ENCODE peak calls at places on chromosomes 11 and 22, in six cellular contexts. One of them, this sample, is unnamed.

GRCh38 chr11:110000045-110000502 is 93.1 kb upstream of the ZC3H12C start:
- DNase-seq in Peyer's patch: no peak
- DNase-seq in K562: peak
- DNase-seq in AG04450: peak
- DNase-seq in foreskin fibroblast: peak
- DNase-seq in transverse colon: no peak
- DNase-seq in this sample: peak

GRCh38 chr11:12478743-12479142 is 101.4 kb downstream of the PARVA start:
- DNase-seq in Peyer's patch: no peak
- DNase-seq in K562: no peak
- DNase-seq in AG04450: no peak
- DNase-seq in foreskin fibroblast: peak
- DNase-seq in transverse colon: no peak
- DNase-seq in this sample: peak

GRCh38 chr11:46529928-46530574 is 63.8 kb downstream of the AMBRA1 start:
- DNase-seq in Peyer's patch: no peak
- DNase-seq in K562: no peak
- DNase-seq in AG04450: no peak
- DNase-seq in foreskin fibroblast: no peak
- DNase-seq in transverse colon: no peak
- DNase-seq in this sample: no peak

GRCh38 chr11:1739576-1739975 is 10.8 kb downstream of the IFITM10 start:
- DNase-seq in Peyer's patch: peak
- DNase-seq in K562: no peak
- DNase-seq in AG04450: no peak
- DNase-seq in foreskin fibroblast: no peak
- DNase-seq in transverse colon: no peak
- DNase-seq in this sample: no peak

GRCh38 chr11:123577081-123577598 is 77.3 kb downstream of the SCN3B start:
- DNase-seq in Peyer's patch: peak
- DNase-seq in K562: peak
- DNase-seq in AG04450: no peak
- DNase-seq in foreskin fibroblast: peak
- DNase-seq in transverse colon: peak
- DNase-seq in this sample: peak

GRCh38 chr11:7592706-7593105 is 78.9 kb downstream of the PPFIBP2 start:
- DNase-seq in Peyer's patch: no peak
- DNase-seq in K562: no peak
- DNase-seq in AG04450: no peak
- DNase-seq in foreskin fibroblast: peak
- DNase-seq in transverse colon: no peak
- DNase-seq in this sample: no peak

GRCh38 chr11:115871161-115871750 is 367.0 kb upstream of the CADM1 start:
- DNase-seq in Peyer's patch: no peak
- DNase-seq in K562: no peak
- DNase-seq in AG04450: no peak
- DNase-seq in foreskin fibroblast: no peak
- DNase-seq in transverse colon: no peak
- DNase-seq in this sample: no peak

GRCh38 chr11:693415-693831 is 1.6 kb downstream of the DEAF1 start:
- DNase-seq in Peyer's patch: no peak
- DNase-seq in K562: no peak
- DNase-seq in AG04450: no peak
- DNase-seq in foreskin fibroblast: peak
- DNase-seq in transverse colon: no peak
- DNase-seq in this sample: peak

GRCh38 chr11:76620471-76620870 is 50.1 kb downstream of the LRRC32 start:
- DNase-seq in Peyer's patch: no peak
- DNase-seq in K562: no peak
- DNase-seq in AG04450: peak
- DNase-seq in foreskin fibroblast: peak
- DNase-seq in transverse colon: no peak
- DNase-seq in this sample: no peak

GRCh38 chr11:91220476-91221202 is 997.8 kb upstream of the CHORDC1 start:
- DNase-seq in Peyer's patch: no peak
- DNase-seq in K562: no peak
- DNase-seq in AG04450: no peak
- DNase-seq in foreskin fibroblast: peak
- DNase-seq in transverse colon: no peak
- DNase-seq in this sample: no peak

GRCh38 chr22:41576877-41577276 is 12.8 kb downstream of the PMM1 start:
- DNase-seq in Peyer's patch: peak
- DNase-seq in K562: peak
- DNase-seq in AG04450: no peak
- DNase-seq in foreskin fibroblast: peak
- DNase-seq in transverse colon: peak
- DNase-seq in this sample: peak

GRCh38 chr11:17036666-17037658 is 22.7 kb upstream of the PLEKHA7 start:
- DNase-seq in Peyer's patch: no peak
- DNase-seq in K562: no peak
- DNase-seq in AG04450: no peak
- DNase-seq in foreskin fibroblast: no peak
- DNase-seq in transverse colon: peak
- DNase-seq in this sample: peak

GRCh38 chr11:95999604-96000003 is 75.7 kb upstream of the MTMR2 start:
- DNase-seq in Peyer's patch: no peak
- DNase-seq in K562: no peak
- DNase-seq in AG04450: no peak
- DNase-seq in foreskin fibroblast: no peak
- DNase-seq in transverse colon: no peak
- DNase-seq in this sample: no peak

GRCh38 chr11:95919514-95919913 is 4.4 kb downstream of the MTMR2 start:
- DNase-seq in Peyer's patch: no peak
- DNase-seq in K562: no peak
- DNase-seq in AG04450: no peak
- DNase-seq in foreskin fibroblast: no peak
- DNase-seq in transverse colon: no peak
- DNase-seq in this sample: no peak

GRCh38 chr22:24106385-24107381 is 74.6 kb upstream of the SUSD2 start:
- DNase-seq in Peyer's patch: peak
- DNase-seq in K562: no peak
- DNase-seq in AG04450: no peak
- DNase-seq in foreskin fibroblast: peak
- DNase-seq in transverse colon: peak
- DNase-seq in this sample: peak

GRCh38 chr22:19149047-19149883 is 827 bp downstream of the GSC2 start:
- DNase-seq in Peyer's patch: no peak
- DNase-seq in K562: no peak
- DNase-seq in AG04450: no peak
- DNase-seq in foreskin fibroblast: peak
- DNase-seq in transverse colon: no peak
- DNase-seq in this sample: no peak

GRCh38 chr11:117716652-117717440 is 80.2 kb downstream of the DSCAML1 start:
- DNase-seq in Peyer's patch: no peak
- DNase-seq in K562: no peak
- DNase-seq in AG04450: no peak
- DNase-seq in foreskin fibroblast: no peak
- DNase-seq in transverse colon: no peak
- DNase-seq in this sample: peak

GRCh38 chr11:114319716-114320328 is 23.6 kb downstream of the NNMT start:
- DNase-seq in Peyer's patch: no peak
- DNase-seq in K562: no peak
- DNase-seq in AG04450: no peak
- DNase-seq in foreskin fibroblast: no peak
- DNase-seq in transverse colon: no peak
- DNase-seq in this sample: no peak

GRCh38 chr11:114315749-114316368 is 19.7 kb downstream of the NNMT start:
- DNase-seq in Peyer's patch: no peak
- DNase-seq in K562: peak
- DNase-seq in AG04450: no peak
- DNase-seq in foreskin fibroblast: no peak
- DNase-seq in transverse colon: peak
- DNase-seq in this sample: no peak

GRCh38 chr11:114317738-114318137 is 21.5 kb downstream of the NNMT start:
- DNase-seq in Peyer's patch: no peak
- DNase-seq in K562: peak
- DNase-seq in AG04450: peak
- DNase-seq in foreskin fibroblast: peak
- DNase-seq in transverse colon: no peak
- DNase-seq in this sample: peak

GRCh38 chr11:114316980-114317675 is 20.9 kb downstream of the NNMT start:
- DNase-seq in Peyer's patch: no peak
- DNase-seq in K562: no peak
- DNase-seq in AG04450: no peak
- DNase-seq in foreskin fibroblast: no peak
- DNase-seq in transverse colon: no peak
- DNase-seq in this sample: no peak

DNA sequence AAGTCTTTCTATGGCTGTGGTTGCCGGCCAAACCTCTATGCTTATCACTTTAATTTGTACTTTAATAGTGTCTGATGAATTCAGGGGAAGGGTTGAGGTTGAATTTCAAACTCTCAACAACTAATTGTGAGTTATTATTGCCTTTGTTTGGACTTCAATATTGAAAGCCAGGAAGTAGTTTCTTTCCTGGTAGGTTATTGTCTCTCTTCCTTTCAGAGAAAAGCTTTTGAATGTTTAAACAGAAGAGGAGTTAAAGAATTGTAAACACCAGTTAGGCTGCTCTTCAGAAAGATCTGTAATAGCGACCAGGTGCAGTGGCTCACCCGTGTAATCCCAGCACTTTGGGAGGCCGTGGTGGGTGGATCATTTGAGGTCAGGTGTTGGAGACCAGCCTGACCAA is 22.2 kb downstream of the NNMT start:
- DNase-seq in Peyer's patch: no peak
- DNase-seq in K562: no peak
- DNase-seq in AG04450: no peak
- DNase-seq in foreskin fibroblast: no peak
- DNase-seq in transverse colon: no peak
- DNase-seq in this sample: no peak
- H3K4me3 ChIP-seq in Peyer's patch: no peak
- H3K4me3 ChIP-seq in K562: no peak
- H3K4me3 ChIP-seq in AG04450: no peak
- H3K4me3 ChIP-seq in foreskin fibroblast: no peak
- H3K4me3 ChIP-seq in transverse colon: no peak
- H3K4me3 ChIP-seq in this sample: no peak

GRCh38 chr11:43691332-43691731 is 10.8 kb downstream of the HSD17B12 start:
- DNase-seq in Peyer's patch: no peak
- DNase-seq in K562: no peak
- DNase-seq in AG04450: no peak
- DNase-seq in foreskin fibroblast: no peak
- DNase-seq in transverse colon: no peak
- DNase-seq in this sample: no peak

GRCh38 chr11:43691806-43692205 is 11.3 kb downstream of the HSD17B12 start:
- DNase-seq in Peyer's patch: no peak
- DNase-seq in K562: no peak
- DNase-seq in AG04450: no peak
- DNase-seq in foreskin fibroblast: no peak
- DNase-seq in transverse colon: no peak
- DNase-seq in this sample: no peak

GRCh38 chr11:43693069-43693468 is 12.5 kb downstream of the HSD17B12 start:
- DNase-seq in Peyer's patch: no peak
- DNase-seq in K562: no peak
- DNase-seq in AG04450: no peak
- DNase-seq in foreskin fibroblast: no peak
- DNase-seq in transverse colon: no peak
- DNase-seq in this sample: no peak

GRCh38 chr11:43694477-43694876 is 13.9 kb downstream of the HSD17B12 start:
- DNase-seq in Peyer's patch: no peak
- DNase-seq in K562: no peak
- DNase-seq in AG04450: no peak
- DNase-seq in foreskin fibroblast: no peak
- DNase-seq in transverse colon: no peak
- DNase-seq in this sample: peak

GRCh38 chr11:43693731-43694130 is 13.2 kb downstream of the HSD17B12 start:
- DNase-seq in Peyer's patch: no peak
- DNase-seq in K562: peak
- DNase-seq in AG04450: no peak
- DNase-seq in foreskin fibroblast: no peak
- DNase-seq in transverse colon: no peak
- DNase-seq in this sample: peak
- H3K4me3 ChIP-seq in Peyer's patch: no peak
- H3K4me3 ChIP-seq in K562: no peak
- H3K4me3 ChIP-seq in AG04450: no peak
- H3K4me3 ChIP-seq in foreskin fibroblast: no peak
- H3K4me3 ChIP-seq in transverse colon: no peak
- H3K4me3 ChIP-seq in this sample: peak

GRCh38 chr22:17379939-17380710 is 10.9 kb downstream of the CECR2 start:
- DNase-seq in Peyer's patch: no peak
- DNase-seq in K562: no peak
- DNase-seq in AG04450: no peak
- DNase-seq in foreskin fibroblast: no peak
- DNase-seq in transverse colon: no peak
- DNase-seq in this sample: no peak

GRCh38 chr22:17384612-17385345 is 15.5 kb downstream of the CECR2 start:
- DNase-seq in Peyer's patch: no peak
- DNase-seq in K562: no peak
- DNase-seq in AG04450: no peak
- DNase-seq in foreskin fibroblast: no peak
- DNase-seq in transverse colon: no peak
- DNase-seq in this sample: no peak

GRCh38 chr22:17376950-17377349 is 7.7 kb downstream of the CECR2 start:
- DNase-seq in Peyer's patch: no peak
- DNase-seq in K562: no peak
- DNase-seq in AG04450: no peak
- DNase-seq in foreskin fibroblast: no peak
- DNase-seq in transverse colon: no peak
- DNase-seq in this sample: no peak

GRCh38 chr22:17381237-17381913 is 12.1 kb downstream of the CECR2 start:
- DNase-seq in Peyer's patch: no peak
- DNase-seq in K562: no peak
- DNase-seq in AG04450: no peak
- DNase-seq in foreskin fibroblast: no peak
- DNase-seq in transverse colon: no peak
- DNase-seq in this sample: no peak

GRCh38 chr22:17380711-17381087 is 11.4 kb downstream of the CECR2 start:
- DNase-seq in Peyer's patch: no peak
- DNase-seq in K562: no peak
- DNase-seq in AG04450: no peak
- DNase-seq in foreskin fibroblast: no peak
- DNase-seq in transverse colon: no peak
- DNase-seq in this sample: no peak
- H3K4me3 ChIP-seq in Peyer's patch: no peak
- H3K4me3 ChIP-seq in K562: no peak
- H3K4me3 ChIP-seq in AG04450: no peak
- H3K4me3 ChIP-seq in foreskin fibroblast: no peak
- H3K4me3 ChIP-seq in transverse colon: no peak
- H3K4me3 ChIP-seq in this sample: no peak

GRCh38 chr11:128450882-128451647 is 136.3 kb downstream of the ETS1 start:
- DNase-seq in Peyer's patch: peak
- DNase-seq in K562: no peak
- DNase-seq in AG04450: no peak
- DNase-seq in foreskin fibroblast: no peak
- DNase-seq in transverse colon: no peak
- DNase-seq in this sample: no peak

GRCh38 chr11:128448981-128449713 is 138.2 kb downstream of the ETS1 start:
- DNase-seq in Peyer's patch: no peak
- DNase-seq in K562: no peak
- DNase-seq in AG04450: no peak
- DNase-seq in foreskin fibroblast: no peak
- DNase-seq in transverse colon: no peak
- DNase-seq in this sample: no peak

GRCh38 chr11:128448487-128448886 is 138.9 kb downstream of the ETS1 start:
- DNase-seq in Peyer's patch: peak
- DNase-seq in K562: no peak
- DNase-seq in AG04450: no peak
- DNase-seq in foreskin fibroblast: peak
- DNase-seq in transverse colon: peak
- DNase-seq in this sample: peak

GRCh38 chr11:128453444-128454336 is 133.7 kb downstream of the ETS1 start:
- DNase-seq in Peyer's patch: peak
- DNase-seq in K562: no peak
- DNase-seq in AG04450: peak
- DNase-seq in foreskin fibroblast: peak
- DNase-seq in transverse colon: peak
- DNase-seq in this sample: no peak

GRCh38 chr11:128451651-128452470 is 135.5 kb downstream of the ETS1 start:
- DNase-seq in Peyer's patch: peak
- DNase-seq in K562: no peak
- DNase-seq in AG04450: no peak
- DNase-seq in foreskin fibroblast: peak
- DNase-seq in transverse colon: peak
- DNase-seq in this sample: no peak
- H3K4me3 ChIP-seq in Peyer's patch: no peak
- H3K4me3 ChIP-seq in K562: no peak
- H3K4me3 ChIP-seq in AG04450: peak
- H3K4me3 ChIP-seq in foreskin fibroblast: no peak
- H3K4me3 ChIP-seq in transverse colon: no peak
- H3K4me3 ChIP-seq in this sample: no peak

This sample was measured in Karpas-422.